ENCODE peak calls at places on chromosomes 6 and 20, in six cellular contexts. One of them, this sample, is unnamed.

GRCh38 chr20:2137552-2138201 is 36.0 kb downstream of the STK35 start:
- DNase-seq in HFF-Myc: no peak
- DNase-seq in ovary: no peak
- DNase-seq in activated T-cell treated with anti-CD3 and anti-CD28 coated beads for 1 hour: no peak
- DNase-seq in cerebellum: no peak
- DNase-seq in tibial nerve: no peak
- DNase-seq in this sample: no peak

GRCh38 chr20:45340951-45341350 is 7.3 kb downstream of the SDC4 start:
- DNase-seq in HFF-Myc: no peak
- DNase-seq in ovary: no peak
- DNase-seq in activated T-cell treated with anti-CD3 and anti-CD28 coated beads for 1 hour: no peak
- DNase-seq in cerebellum: no peak
- DNase-seq in tibial nerve: no peak
- DNase-seq in this sample: no peak

GRCh38 chr6:170190046-170190445 is 100.8 kb downstream of the DLL1 start:
- DNase-seq in HFF-Myc: no peak
- DNase-seq in ovary: no peak
- DNase-seq in activated T-cell treated with anti-CD3 and anti-CD28 coated beads for 1 hour: no peak
- DNase-seq in cerebellum: no peak
- DNase-seq in tibial nerve: no peak
- DNase-seq in this sample: no peak

GRCh38 chr20:61023612-61024011 is 228.4 kb upstream of the CDH4 start:
- DNase-seq in HFF-Myc: no peak
- DNase-seq in ovary: no peak
- DNase-seq in activated T-cell treated with anti-CD3 and anti-CD28 coated beads for 1 hour: no peak
- DNase-seq in cerebellum: no peak
- DNase-seq in tibial nerve: no peak
- DNase-seq in this sample: peak

GRCh38 chr6:90136850-90137249 is 159.8 kb downstream of the BACH2 start:
- DNase-seq in HFF-Myc: no peak
- DNase-seq in ovary: no peak
- DNase-seq in activated T-cell treated with anti-CD3 and anti-CD28 coated beads for 1 hour: no peak
- DNase-seq in cerebellum: no peak
- DNase-seq in tibial nerve: no peak
- DNase-seq in this sample: no peak

GRCh38 chr6:118212451-118213173 is 305.5 kb downstream of the SLC35F1 start:
- DNase-seq in HFF-Myc: no peak
- DNase-seq in ovary: no peak
- DNase-seq in activated T-cell treated with anti-CD3 and anti-CD28 coated beads for 1 hour: no peak
- DNase-seq in cerebellum: no peak
- DNase-seq in tibial nerve: no peak
- DNase-seq in this sample: no peak

GRCh38 chr20:46350201-46350985 is 42.1 kb upstream of the CDH22 start:
- DNase-seq in HFF-Myc: peak
- DNase-seq in ovary: no peak
- DNase-seq in activated T-cell treated with anti-CD3 and anti-CD28 coated beads for 1 hour: no peak
- DNase-seq in cerebellum: no peak
- DNase-seq in tibial nerve: no peak
- DNase-seq in this sample: peak

GRCh38 chr6:156928126-156928525 is 150.9 kb downstream of the ARID1B start:
- DNase-seq in HFF-Myc: no peak
- DNase-seq in ovary: no peak
- DNase-seq in activated T-cell treated with anti-CD3 and anti-CD28 coated beads for 1 hour: no peak
- DNase-seq in cerebellum: no peak
- DNase-seq in tibial nerve: no peak
- DNase-seq in this sample: no peak

GRCh38 chr6:161073940-161074339 is 82.4 kb downstream of the MAP3K4 start:
- DNase-seq in HFF-Myc: no peak
- DNase-seq in ovary: no peak
- DNase-seq in activated T-cell treated with anti-CD3 and anti-CD28 coated beads for 1 hour: no peak
- DNase-seq in cerebellum: no peak
- DNase-seq in tibial nerve: no peak
- DNase-seq in this sample: no peak

GRCh38 chr6:168274046-168274952 is 45.3 kb downstream of the DACT2 start:
- DNase-seq in HFF-Myc: no peak
- DNase-seq in ovary: no peak
- DNase-seq in activated T-cell treated with anti-CD3 and anti-CD28 coated beads for 1 hour: no peak
- DNase-seq in cerebellum: no peak
- DNase-seq in tibial nerve: no peak
- DNase-seq in this sample: no peak

GRCh38 chr6:74574794-74575193 is 631.1 kb downstream of the COL12A1 start:
- DNase-seq in HFF-Myc: no peak
- DNase-seq in ovary: no peak
- DNase-seq in activated T-cell treated with anti-CD3 and anti-CD28 coated beads for 1 hour: no peak
- DNase-seq in cerebellum: no peak
- DNase-seq in tibial nerve: no peak
- DNase-seq in this sample: no peak

GRCh38 chr20:10433014-10433622 is 904 bp downstream of the MKKS start:
- DNase-seq in HFF-Myc: no peak
- DNase-seq in ovary: peak
- DNase-seq in activated T-cell treated with anti-CD3 and anti-CD28 coated beads for 1 hour: no peak
- DNase-seq in cerebellum: no peak
- DNase-seq in tibial nerve: no peak
- DNase-seq in this sample: no peak

GRCh38 chr6:74969591-74970267 is 236.1 kb downstream of the COL12A1 start:
- DNase-seq in HFF-Myc: no peak
- DNase-seq in ovary: no peak
- DNase-seq in activated T-cell treated with anti-CD3 and anti-CD28 coated beads for 1 hour: no peak
- DNase-seq in cerebellum: no peak
- DNase-seq in tibial nerve: no peak
- DNase-seq in this sample: no peak

GRCh38 chr6:21610376-21610775 is 16.8 kb downstream of the SOX4 start:
- DNase-seq in HFF-Myc: no peak
- DNase-seq in ovary: no peak
- DNase-seq in activated T-cell treated with anti-CD3 and anti-CD28 coated beads for 1 hour: no peak
- DNase-seq in cerebellum: no peak
- DNase-seq in tibial nerve: no peak
- DNase-seq in this sample: no peak

GRCh38 chr20:60220655-60221054 is 262.4 kb downstream of the CDH26 start:
- DNase-seq in HFF-Myc: no peak
- DNase-seq in ovary: no peak
- DNase-seq in activated T-cell treated with anti-CD3 and anti-CD28 coated beads for 1 hour: no peak
- DNase-seq in cerebellum: no peak
- DNase-seq in tibial nerve: no peak
- DNase-seq in this sample: no peak

GRCh38 chr6:43924222-43924702 is 154.3 kb downstream of the VEGFA start:
- DNase-seq in HFF-Myc: no peak
- DNase-seq in ovary: no peak
- DNase-seq in activated T-cell treated with anti-CD3 and anti-CD28 coated beads for 1 hour: peak
- DNase-seq in cerebellum: no peak
- DNase-seq in tibial nerve: no peak
- DNase-seq in this sample: no peak

GRCh38 chr20:57603120-57603519 is 17.1 kb downstream of the ZBP1 start:
- DNase-seq in HFF-Myc: no peak
- DNase-seq in ovary: no peak
- DNase-seq in activated T-cell treated with anti-CD3 and anti-CD28 coated beads for 1 hour: no peak
- DNase-seq in cerebellum: no peak
- DNase-seq in tibial nerve: no peak
- DNase-seq in this sample: no peak

GRCh38 chr20:16011061-16011460 is 562.2 kb downstream of the KIF16B start:
- DNase-seq in HFF-Myc: no peak
- DNase-seq in ovary: no peak
- DNase-seq in activated T-cell treated with anti-CD3 and anti-CD28 coated beads for 1 hour: no peak
- DNase-seq in cerebellum: peak
- DNase-seq in tibial nerve: no peak
- DNase-seq in this sample: no peak

GRCh38 chr20:47781631-47782030 is 3.6 kb downstream of the SULF2 start:
- DNase-seq in HFF-Myc: no peak
- DNase-seq in ovary: no peak
- DNase-seq in activated T-cell treated with anti-CD3 and anti-CD28 coated beads for 1 hour: no peak
- DNase-seq in cerebellum: no peak
- DNase-seq in tibial nerve: no peak
- DNase-seq in this sample: no peak

GRCh38 chr6:154796484-154796883 is 63.3 kb downstream of the SCAF8 start:
- DNase-seq in HFF-Myc: no peak
- DNase-seq in ovary: no peak
- DNase-seq in activated T-cell treated with anti-CD3 and anti-CD28 coated beads for 1 hour: no peak
- DNase-seq in cerebellum: no peak
- DNase-seq in tibial nerve: no peak
- DNase-seq in this sample: peak

GRCh38 chr6:152750694-152751093 is at the start of gene VIP:
- DNase-seq in HFF-Myc: peak
- DNase-seq in ovary: no peak
- DNase-seq in activated T-cell treated with anti-CD3 and anti-CD28 coated beads for 1 hour: no peak
- DNase-seq in cerebellum: no peak
- DNase-seq in tibial nerve: no peak
- DNase-seq in this sample: peak

GRCh38 chr6:121770943-121771342 is 335.5 kb downstream of the GJA1 start:
- DNase-seq in HFF-Myc: no peak
- DNase-seq in ovary: no peak
- DNase-seq in activated T-cell treated with anti-CD3 and anti-CD28 coated beads for 1 hour: no peak
- DNase-seq in cerebellum: no peak
- DNase-seq in tibial nerve: no peak
- DNase-seq in this sample: no peak

GRCh38 chr6:90241229-90241873 is 55.3 kb downstream of the BACH2 start:
- DNase-seq in HFF-Myc: no peak
- DNase-seq in ovary: no peak
- DNase-seq in activated T-cell treated with anti-CD3 and anti-CD28 coated beads for 1 hour: no peak
- DNase-seq in cerebellum: no peak
- DNase-seq in tibial nerve: no peak
- DNase-seq in this sample: no peak

GRCh38 chr6:169725270-169726048 is 1.2 kb upstream of the PHF10 start:
- DNase-seq in HFF-Myc: no peak
- DNase-seq in ovary: peak
- DNase-seq in activated T-cell treated with anti-CD3 and anti-CD28 coated beads for 1 hour: no peak
- DNase-seq in cerebellum: no peak
- DNase-seq in tibial nerve: peak
- DNase-seq in this sample: peak

GRCh38 chr6:66496659-66497058 is 789.6 kb upstream of the EYS start:
- DNase-seq in HFF-Myc: no peak
- DNase-seq in ovary: no peak
- DNase-seq in activated T-cell treated with anti-CD3 and anti-CD28 coated beads for 1 hour: no peak
- DNase-seq in cerebellum: no peak
- DNase-seq in tibial nerve: no peak
- DNase-seq in this sample: no peak

GRCh38 chr6:123925360-123925759 is 121.7 kb downstream of the NKAIN2 start:
- DNase-seq in HFF-Myc: no peak
- DNase-seq in ovary: no peak
- DNase-seq in activated T-cell treated with anti-CD3 and anti-CD28 coated beads for 1 hour: no peak
- DNase-seq in cerebellum: no peak
- DNase-seq in tibial nerve: no peak
- DNase-seq in this sample: no peak

GRCh38 chr6:147389463-147389862 is 119.0 kb upstream of the SAMD5 start:
- DNase-seq in HFF-Myc: no peak
- DNase-seq in ovary: no peak
- DNase-seq in activated T-cell treated with anti-CD3 and anti-CD28 coated beads for 1 hour: no peak
- DNase-seq in cerebellum: no peak
- DNase-seq in tibial nerve: no peak
- DNase-seq in this sample: no peak

GRCh38 chr6:137495652-137496391 is 1.6 kb upstream of the OLIG3 start:
- DNase-seq in HFF-Myc: no peak
- DNase-seq in ovary: no peak
- DNase-seq in activated T-cell treated with anti-CD3 and anti-CD28 coated beads for 1 hour: no peak
- DNase-seq in cerebellum: no peak
- DNase-seq in tibial nerve: no peak
- DNase-seq in this sample: no peak

GRCh38 chr20:37598101-37598530 is 70.4 kb upstream of the BLCAP start:
- DNase-seq in HFF-Myc: no peak
- DNase-seq in ovary: no peak
- DNase-seq in activated T-cell treated with anti-CD3 and anti-CD28 coated beads for 1 hour: no peak
- DNase-seq in cerebellum: no peak
- DNase-seq in tibial nerve: no peak
- DNase-seq in this sample: peak